ENCODE peak calls at places on chromosome 2, in five cellular contexts. K is GM12891, P is A549, W is astrocyte of the spinal cord, S is Karpas-422. D is an unnamed sample.

GRCh38 chr2:66897181-66897580 is 462.3 kb downstream of the MEIS1 start:
- DNase-seq in K (no peak), P (no peak), W (peak), S (no peak), D (no peak)

GRCh38 chr2:9178110-9178904 is 28.3 kb upstream of the ASAP2 start:
- DNase-seq in K (no peak), P (no peak), W (no peak), S (no peak), D (no peak)

GRCh38 chr2:120343433-120344105 is 2.4 kb upstream of the INHBB start:
- DNase-seq in K (peak), P (peak), W (peak), S (peak), D (peak)

GRCh38 chr2:187542123-187542522 is 12.1 kb downstream of the TFPI start:
- DNase-seq in K (no peak), P (no peak), W (no peak), S (no peak), D (no peak)

GRCh38 chr2:39033980-39034379 is 86.9 kb downstream of the SOS1 start:
- DNase-seq in K (no peak), P (no peak), W (no peak), S (no peak), D (peak)

GRCh38 chr2:161172901-161173540 is 12.8 kb downstream of the TANK start:
- DNase-seq in K (no peak), P (no peak), W (no peak), S (no peak), D (no peak)

GRCh38 chr2:134738150-134738865 is 19.5 kb upstream of the TMEM163 start:
- DNase-seq in K (no peak), P (no peak), W (peak), S (peak), D (no peak)

GRCh38 chr2:9473308-9473984 is 905 bp upstream of the IAH1 start:
- DNase-seq in K (no peak), P (peak), W (no peak), S (peak), D (no peak)

GRCh38 chr2:55862269-55862668 is 61.3 kb downstream of the EFEMP1 start:
- DNase-seq in K (no peak), P (peak), W (peak), S (no peak), D (peak)

GRCh38 chr2:190217616-190218015 is 102.0 kb downstream of the HIBCH start:
- DNase-seq in K (no peak), P (no peak), W (no peak), S (no peak), D (no peak)

GRCh38 chr2:111903930-111904439 is 5.6 kb downstream of the MERTK start:
- DNase-seq in K (no peak), P (no peak), W (no peak), S (no peak), D (no peak)

GRCh38 chr2:263774-264492 is at the start of gene SH3YL1:
- DNase-seq in K (peak), P (no peak), W (no peak), S (no peak), D (no peak)

GRCh38 chr2:47265158-47265557 is 110.0 kb upstream of the STPG4 start:
- DNase-seq in K (no peak), P (no peak), W (no peak), S (no peak), D (no peak)

GRCh38 chr2:85134255-85135065 is 1.3 kb downstream of the TCF7L1 start:
- DNase-seq in K (peak), P (no peak), W (peak), S (no peak), D (no peak)

GRCh38 chr2:60984717-60985116 is 32.8 kb upstream of the PEX13 start:
- DNase-seq in K (no peak), P (no peak), W (no peak), S (peak), D (no peak)

GRCh38 chr2:17781482-17781881 is 27.5 kb downstream of the GEN1 start:
- DNase-seq in K (no peak), P (no peak), W (no peak), S (no peak), D (no peak)

GRCh38 chr2:84427235-84428138 is 31.6 kb downstream of the SUCLG1 start:
- DNase-seq in K (no peak), P (no peak), W (peak), S (peak), D (peak)

GRCh38 chr2:210259687-210260086 is 34.4 kb upstream of the ACADL start:
- DNase-seq in K (no peak), P (no peak), W (no peak), S (no peak), D (no peak)

GRCh38 chr2:219423656-219424378 is 5.6 kb downstream of the DES start:
- DNase-seq in K (no peak), P (no peak), W (no peak), S (no peak), D (no peak)